ENCODE peak calls at places on chromosomes 2 and 18, in ten cellular contexts. G is mesenchymal stem cell, U is AG04450, K is foreskin fibroblast, P is HCT116, Z is upper lobe of left lung, X is GM23248, A is OCI-LY7, T is BE2C, V is astrocyte. M is an unnamed sample.

GRCh38 chr2:190280565-190281330 is 38.9 kb downstream of the HIBCH start:
- DNase-seq in K (no peak), T (no peak), Z (peak), G (no peak), X (peak), P (no peak), V (no peak), A (no peak), U (no peak), M (no peak)

GRCh38 chr2:136381722-136382633 is 264.0 kb upstream of the CXCR4 start:
- DNase-seq in P (no peak), T (no peak), U (no peak), G (no peak), Z (peak), A (peak), V (no peak), X (no peak), K (no peak), M (no peak)

GRCh38 chr2:24491626-24492282 is 700 bp downstream of the NCOA1 start:
- DNase-seq in Z (peak), V (peak), X (peak), U (no peak), A (peak), G (peak), P (no peak), K (peak), T (peak), M (peak)

GRCh38 chr2:7900593-7900992 is 781.3 kb upstream of the ID2 start:
- DNase-seq in V (no peak), A (no peak), T (no peak), K (no peak), Z (no peak), X (peak), U (no peak), P (no peak), G (no peak), M (no peak)

GRCh38 chr2:197677483-197677882 is 2.1 kb upstream of the RFTN2 start:
- DNase-seq in U (no peak), T (no peak), V (no peak), A (no peak), Z (no peak), K (peak), P (no peak), G (peak), X (peak), M (no peak)

GRCh38 chr2:70986499-70987189 is 8.0 kb downstream of the TEX261 start:
- DNase-seq in X (no peak), G (no peak), K (no peak), P (no peak), U (no peak), A (no peak), T (no peak), Z (no peak), V (no peak), M (no peak)

GRCh38 chr2:61647044-61647443 is 108.9 kb upstream of the XPO1 start:
- DNase-seq in P (no peak), X (no peak), U (no peak), G (peak), Z (no peak), V (no peak), K (peak), A (no peak), T (no peak), M (no peak)

GRCh38 chr2:501667-502066 is 175.5 kb downstream of the TMEM18 start:
- DNase-seq in V (no peak), G (no peak), X (no peak), A (no peak), K (no peak), U (no peak), T (no peak), Z (no peak), P (no peak), M (no peak)

GRCh38 chr18:7111134-7111533 is 6.5 kb downstream of the LAMA1 start:
- DNase-seq in Z (no peak), T (no peak), V (no peak), U (no peak), G (no peak), A (no peak), P (no peak), X (no peak), K (no peak), M (no peak)

GRCh38 chr2:24329700-24330099 is 30.6 kb downstream of the ITSN2 start:
- DNase-seq in Z (no peak), T (no peak), P (no peak), X (no peak), V (no peak), U (no peak), A (peak), K (no peak), G (no peak), M (no peak)

GRCh38 chr18:832085-832681 is 20.1 kb upstream of the YES1 start:
- DNase-seq in X (no peak), A (no peak), Z (no peak), K (peak), U (no peak), T (peak), G (peak), V (no peak), P (peak), M (no peak)

GRCh38 chr18:13710460-13710859 is 15.9 kb downstream of the FAM210A start:
- DNase-seq in U (no peak), K (no peak), P (peak), X (peak), V (peak), G (peak), T (no peak), A (no peak), Z (no peak), M (no peak)

GRCh38 chr2:43482974-43483373 is 112.9 kb downstream of the THADA start:
- DNase-seq in T (no peak), P (no peak), A (no peak), U (no peak), K (no peak), G (peak), X (peak), V (peak), Z (no peak), M (no peak)

GRCh38 chr2:177724398-177725287 is 332.1 kb downstream of the AGPS start:
- DNase-seq in X (peak), V (peak), A (peak), G (peak), U (peak), Z (peak), K (peak), P (peak), T (peak), M (peak)

GRCh38 chr2:197786010-197786877 is 1.1 kb upstream of the BOLL start:
- DNase-seq in X (peak), V (no peak), T (peak), Z (peak), K (peak), P (no peak), A (no peak), U (no peak), G (no peak), M (no peak)

GRCh38 chr2:103788875-103789715 is 1027.3 kb downstream of the TMEM182 start:
- DNase-seq in X (peak), U (no peak), A (no peak), T (no peak), Z (no peak), V (peak), K (no peak), G (peak), P (no peak), M (no peak)

GRCh38 chr2:158477202-158477601 is 20.4 kb downstream of the PKP4 start:
- DNase-seq in X (no peak), G (no peak), K (no peak), V (no peak), T (no peak), P (no peak), U (no peak), Z (no peak), A (peak), M (no peak)

GRCh38 chr2:237731663-237732062 is 66.9 kb upstream of the RBM44 start:
- DNase-seq in U (no peak), T (peak), G (peak), K (peak), A (no peak), X (peak), Z (peak), V (peak), P (peak), M (no peak)

GRCh38 chr18:37383036-37383788 is 182.4 kb downstream of the CELF4 start:
- DNase-seq in G (no peak), V (no peak), U (no peak), Z (no peak), P (peak), X (peak), T (peak), K (peak), A (no peak), M (no peak)

GRCh38 chr2:151730242-151730975 is 3.9 kb downstream of the NEB start:
- DNase-seq in T (no peak), G (peak), U (no peak), X (peak), K (peak), P (no peak), A (no peak), Z (no peak), V (peak), M (no peak)

GRCh38 chr2:95332036-95332435 is 34.9 kb downstream of the KCNIP3 start:
- DNase-seq in G (no peak), A (no peak), K (no peak), U (no peak), Z (no peak), X (no peak), V (no peak), P (no peak), T (no peak), M (no peak)

GRCh38 chr2:201909961-201910361 is 103.6 kb downstream of the CDK15 start:
- DNase-seq in U (no peak), V (peak), X (peak), P (no peak), G (peak), K (peak), Z (no peak), T (no peak), A (peak), M (no peak)

GRCh38 chr2:121285077-121285449 is at the start of gene TFCP2L1:
- DNase-seq in T (peak), U (no peak), A (peak), X (peak), V (no peak), Z (peak), K (peak), G (no peak), P (no peak), M (no peak)

GRCh38 chr18:10249270-10249669 is 205.2 kb upstream of the APCDD1 start:
- DNase-seq in X (no peak), T (no peak), U (no peak), K (no peak), V (no peak), A (no peak), Z (no peak), G (no peak), P (no peak), M (no peak)

GRCh38 chr2:200585730-200586643 is at the start of gene AOX1:
- DNase-seq in P (no peak), Z (peak), X (peak), U (no peak), G (peak), K (peak), T (peak), V (peak), A (peak), M (peak)

GRCh38 chr2:116879646-116880045 is 934.8 kb upstream of the DDX18 start:
- DNase-seq in V (no peak), G (no peak), U (no peak), A (no peak), T (no peak), Z (no peak), X (no peak), P (no peak), K (no peak), M (no peak)

GRCh38 chr2:9984861-9985480 is 33.5 kb downstream of the GRHL1 start:
- DNase-seq in U (no peak), P (no peak), K (peak), V (peak), T (no peak), A (no peak), X (peak), Z (no peak), G (peak), M (no peak)

GRCh38 chr2:16184945-16185660 is 244.8 kb downstream of the MYCN start:
- DNase-seq in U (no peak), A (no peak), T (peak), P (no peak), G (no peak), V (no peak), Z (no peak), K (no peak), X (no peak), M (no peak)

GRCh38 chr2:69911985-69912563 is 2.8 kb upstream of the MXD1 start:
- DNase-seq in X (peak), T (no peak), G (peak), U (no peak), K (peak), A (peak), V (peak), Z (no peak), P (peak), M (no peak)

GRCh38 chr2:191853843-191854242 is 7.0 kb upstream of the CAVIN2 start:
- DNase-seq in X (no peak), P (no peak), V (no peak), Z (no peak), K (no peak), T (no peak), A (no peak), G (no peak), U (no peak), M (no peak)

GRCh38 chr2:38492042-38492615 is 110.6 kb downstream of the HNRNPLL start:
- DNase-seq in U (no peak), K (no peak), A (no peak), X (no peak), P (no peak), V (no peak), Z (no peak), G (no peak), T (no peak), M (no peak)

GRCh38 chr2:80670763-80671162 is 366.2 kb upstream of the LRRTM1 start:
- DNase-seq in X (no peak), U (no peak), T (no peak), K (no peak), G (no peak), P (no peak), Z (no peak), V (no peak), A (no peak), M (no peak)

GRCh38 chr2:113116100-113116958 is 11.1 kb upstream of the IL1RN start:
- DNase-seq in Z (no peak), U (no peak), P (no peak), T (no peak), V (no peak), G (no peak), A (no peak), K (no peak), X (peak), M (no peak)

GRCh38 chr2:62178741-62179271 is 17.1 kb upstream of the B3GNT2 start:
- DNase-seq in X (peak), G (no peak), U (no peak), K (no peak), V (peak), Z (peak), A (no peak), T (no peak), P (no peak), M (no peak)

GRCh38 chr2:2708575-2708974 is 377.5 kb upstream of the MYT1L start:
- DNase-seq in P (no peak), X (no peak), Z (no peak), K (no peak), V (no peak), T (no peak), U (no peak), G (no peak), A (no peak), M (no peak)

GRCh38 chr2:79393107-79393506 is 119.7 kb upstream of the CTNNA2 start:
- DNase-seq in K (no peak), Z (no peak), U (no peak), X (no peak), P (no peak), T (no peak), V (no peak), G (no peak), A (no peak), M (no peak)

GRCh38 chr2:79389475-79389874 is 123.4 kb upstream of the CTNNA2 start:
- DNase-seq in V (peak), K (no peak), Z (no peak), X (no peak), P (no peak), G (no peak), U (no peak), T (no peak), A (no peak), M (no peak)

GRCh38 chr2:79393806-79394484 is 118.9 kb upstream of the CTNNA2 start:
- DNase-seq in P (no peak), G (peak), Z (no peak), X (no peak), V (peak), K (no peak), A (no peak), T (peak), U (no peak), M (no peak)

DNA sequence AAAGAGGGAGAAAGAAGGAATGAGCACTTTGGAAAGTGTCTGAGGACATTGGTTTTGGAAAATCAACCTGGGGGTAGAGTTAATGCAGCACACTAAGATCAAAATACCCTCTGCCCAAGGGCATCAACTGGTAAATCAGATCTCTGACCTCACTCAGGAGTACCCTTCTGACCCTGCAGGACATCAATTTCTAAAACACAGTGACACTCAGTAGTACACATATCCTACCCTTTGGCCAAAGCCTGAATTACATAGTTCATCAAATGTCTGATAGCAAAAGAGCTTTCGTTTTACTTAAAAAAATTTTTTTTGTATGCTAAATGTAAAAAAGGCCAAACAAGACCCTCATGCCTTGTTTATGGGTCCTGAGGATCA is 118.4 kb upstream of the CTNNA2 start:
- DNase-seq in X (no peak), K (no peak), A (no peak), U (no peak), Z (no peak), G (no peak), V (no peak), P (no peak), T (no peak), M (no peak)
- H3K4me3 ChIP-seq in X (no peak), K (no peak), A (no peak), U (no peak), Z (no peak), G (no peak), V (no peak), P (no peak), T (no peak), M (no peak)

DNA sequence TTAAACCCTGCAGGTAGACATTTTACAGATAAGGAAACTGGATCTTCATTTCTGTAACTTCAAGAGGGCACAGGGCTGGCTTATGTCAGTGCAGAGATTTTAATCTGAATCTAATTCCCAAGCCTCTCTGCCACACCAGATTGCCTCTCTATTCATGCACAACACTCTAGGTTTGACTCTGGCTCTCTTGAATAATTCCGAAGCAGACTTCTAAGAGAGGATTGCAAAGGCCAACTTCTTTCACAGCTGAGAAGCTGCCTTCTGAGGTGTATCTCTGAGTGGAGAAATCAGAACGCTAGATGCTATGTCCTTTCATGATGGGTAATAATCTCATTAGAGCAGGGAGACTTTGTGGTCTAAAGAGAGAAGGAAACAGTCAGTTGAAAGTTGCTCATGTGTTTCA is 20.1 kb upstream of the MGAT5 start:
- DNase-seq in G (no peak), A (peak), P (no peak), X (no peak), Z (no peak), V (no peak), U (no peak), T (no peak), K (no peak), M (no peak)
- H3K4me3 ChIP-seq in G (no peak), A (peak), P (no peak), X (no peak), Z (no peak), V (no peak), U (no peak), T (no peak), K (no peak), M (no peak)

GRCh38 chr2:165794520-165794882 is 454 bp upstream of the GALNT3 start:
- DNase-seq in K (peak), V (peak), U (no peak), G (peak), T (no peak), X (peak), P (peak), A (no peak), Z (peak), M (peak)
- H3K4me3 ChIP-seq in K (peak), V (peak), U (peak), G (peak), T (no peak), X (peak), P (peak), A (no peak), Z (peak), M (peak)

GRCh38 chr2:11870584-11870983 is 124.2 kb downstream of the LPIN1 start:
- DNase-seq in G (no peak), X (no peak), V (no peak), P (no peak), K (no peak), Z (no peak), A (no peak), U (no peak), T (no peak), M (no peak)
- H3K4me3 ChIP-seq in G (no peak), X (no peak), V (no peak), P (no peak), K (no peak), Z (no peak), A (no peak), U (no peak), T (no peak), M (no peak)

GRCh38 chr2:231123362-231123898 is 1.4 kb downstream of the HTR2B start:
- DNase-seq in T (peak), A (no peak), K (peak), P (no peak), U (no peak), G (peak), V (peak), Z (no peak), X (no peak), M (no peak)
- H3K4me3 ChIP-seq in T (peak), A (no peak), K (peak), P (no peak), U (peak), G (peak), V (no peak), Z (no peak), X (no peak), M (no peak)

GRCh38 chr2:234292205-234292954 is 204.5 kb downstream of the ARL4C start:
- DNase-seq in Z (no peak), X (no peak), P (no peak), T (no peak), K (no peak), G (no peak), U (no peak), V (peak), A (peak), M (no peak)
- H3K4me3 ChIP-seq in Z (no peak), X (no peak), P (no peak), T (no peak), K (no peak), G (no peak), U (no peak), V (no peak), A (peak), M (no peak)

GRCh38 chr18:21830533-21830932 is 89.9 kb downstream of the MIB1 start:
- DNase-seq in X (no peak), G (no peak), Z (no peak), U (no peak), T (no peak), P (no peak), A (no peak), K (no peak), V (no peak), M (no peak)
- H3K4me3 ChIP-seq in X (no peak), G (no peak), Z (no peak), U (no peak), T (no peak), P (no peak), A (no peak), K (no peak), V (no peak), M (no peak)

GRCh38 chr18:25352629-25353005 is 651 bp upstream of the ZNF521 start:
- DNase-seq in A (no peak), P (no peak), U (no peak), V (no peak), K (no peak), Z (no peak), X (no peak), G (no peak), T (no peak), M (no peak)
- H3K4me3 ChIP-seq in A (peak), P (peak), U (peak), V (peak), K (peak), Z (no peak), X (peak), G (peak), T (peak), M (peak)

GRCh38 chr2:45938649-45939511 is 287.4 kb downstream of the PRKCE start:
- DNase-seq in P (peak), X (peak), V (peak), A (no peak), G (peak), U (peak), T (peak), Z (peak), K (peak), M (peak)
- H3K4me3 ChIP-seq in P (peak), X (peak), V (peak), A (no peak), G (peak), U (peak), T (no peak), Z (no peak), K (no peak), M (no peak)